ENCODE peak calls at places on chromosomes 13 and 19, in five cellular contexts. W is CD8-positive, alpha-beta T cell; S is thoracic aorta; C is uterus; I is mesendoderm. A is an unnamed sample.

GRCh38 chr13:36831291-36831690 is 12.3 kb downstream of the RFXAP start:
- DNase-seq in W (no peak), S (no peak), C (no peak), I (no peak), A (no peak)

GRCh38 chr13:44044544-44045178 is 165.0 kb downstream of the LACC1 start:
- DNase-seq in W (no peak), S (no peak), C (no peak), I (no peak), A (no peak)

GRCh38 chr19:35144259-35144599 is 1.2 kb downstream of the FXYD7 start:
- DNase-seq in W (no peak), S (no peak), C (no peak), I (no peak), A (no peak)

GRCh38 chr19:10862561-10863106 is 8.7 kb upstream of the CARM1 start:
- DNase-seq in W (no peak), S (no peak), C (no peak), I (no peak), A (no peak)

GRCh38 chr13:42011601-42012401 is 36.6 kb upstream of the DGKH start:
- DNase-seq in W (no peak), S (no peak), C (peak; percentile 26), I (peak; percentile 33), A (peak; percentile 53)

GRCh38 chr19:5905072-5905778 is 553 bp downstream of the VMAC start:
- DNase-seq in W (no peak), S (no peak), C (no peak), I (no peak), A (no peak)

GRCh38 chr13:97211986-97212385 is 10.1 kb upstream of the MBNL2 start:
- DNase-seq in W (no peak), S (no peak), C (no peak), I (no peak), A (no peak)

GRCh38 chr19:16262618-16263017 is 62.0 kb upstream of the KLF2 start:
- DNase-seq in W (no peak), S (no peak), C (no peak), I (peak; percentile 21), A (peak; percentile 93)

GRCh38 chr19:18336121-18336520 is 4.3 kb upstream of the PGPEP1 start:
- DNase-seq in W (no peak), S (no peak), C (no peak), I (no peak), A (no peak)

GRCh38 chr19:373391-374182 is 29.0 kb upstream of the MIER2 start:
- DNase-seq in W (no peak), S (no peak), C (no peak), I (no peak), A (no peak)

GRCh38 chr13:22463089-22463488 is 717.7 kb upstream of the SGCG start:
- DNase-seq in W (no peak), S (no peak), C (no peak), I (no peak), A (no peak)
- H3K27me3 ChIP-seq in W (no peaks in the 10 kb centered on the region), S (no peaks in the 10 kb centered on the region), C (no peaks in the 10 kb centered on the region), I (no peaks in the 10 kb centered on the region), A (no peaks in the 10 kb centered on the region)

GRCh38 chr19:45215391-45216191 is 29.6 kb downstream of the EXOC3L2 start:
- DNase-seq in W (no peak), S (no peak), C (no peak), I (peak; percentile 62), A (no peak)
- H3K27me3 ChIP-seq in W (no peaks in the 10 kb centered on the region), S (no peaks in the 10 kb centered on the region), C (peaks cover 14% of the 10 kb centered on the region), I (peaks cover 23% of the 10 kb centered on the region), A (no peaks in the 10 kb centered on the region)

GRCh38 chr19:33348301-33349010 is 25.1 kb upstream of the CEBPG start:
- DNase-seq in W (no peak), S (no peak), C (no peak), I (no peak), A (no peak)
- H3K27me3 ChIP-seq in W (no peaks in the 10 kb centered on the region), S (no peaks in the 10 kb centered on the region), C (no peaks in the 10 kb centered on the region), I (no peaks in the 10 kb centered on the region), A (no peaks in the 10 kb centered on the region)

DNA sequence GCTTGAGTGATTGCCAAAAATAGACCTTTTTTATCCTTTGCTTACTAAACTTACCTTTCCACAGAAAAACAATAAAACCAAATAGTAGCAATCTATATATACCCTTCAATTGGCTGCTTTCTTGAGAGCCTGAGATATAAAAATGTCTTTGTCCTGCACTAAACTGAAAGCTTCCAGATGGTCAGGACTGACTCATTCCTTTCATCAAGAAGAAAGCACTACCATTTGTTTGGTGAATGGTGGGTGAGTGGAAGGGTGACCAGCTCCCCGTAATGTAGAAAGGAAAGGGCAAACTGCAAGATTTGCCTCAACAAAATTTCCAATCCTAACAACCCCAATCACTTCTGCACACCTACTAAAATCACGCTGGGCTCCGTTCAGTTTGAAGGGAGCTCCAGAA is 67.8 kb downstream of the SACS start:
- DNase-seq in W (no peak), S (no peak), C (no peak), I (no peak), A (no peak)
- H3K27me3 ChIP-seq in W (no peaks in the 10 kb centered on the region), S (no peaks in the 10 kb centered on the region), C (no peaks in the 10 kb centered on the region), I (no peaks in the 10 kb centered on the region), A (no peaks in the 10 kb centered on the region)

DNA sequence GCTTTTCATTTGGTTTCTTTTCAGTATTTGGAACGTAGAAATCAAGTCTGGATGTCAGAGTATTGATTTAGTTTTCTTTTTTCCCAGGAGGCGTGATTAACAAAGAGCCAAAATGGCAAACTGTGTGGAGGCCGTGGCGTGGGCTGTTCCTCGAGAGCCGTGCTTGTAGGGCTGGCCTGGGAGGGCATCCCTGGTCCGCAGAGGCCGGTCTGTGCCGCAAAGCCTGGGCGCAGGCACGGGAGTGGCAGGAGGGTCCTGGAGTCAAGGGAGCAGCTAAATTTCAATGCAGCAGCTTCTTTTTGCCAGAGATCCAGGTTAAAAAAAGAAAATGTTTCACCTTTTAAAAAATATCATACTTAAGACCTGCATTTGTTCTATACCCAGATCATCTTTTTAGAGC is 13.1 kb upstream of the MCF2L start:
- DNase-seq in W (no peak), S (no peak), C (no peak), I (no peak), A (no peak)
- H3K27me3 ChIP-seq in W (no peaks in the 10 kb centered on the region), S (no peaks in the 10 kb centered on the region), C (no peaks in the 10 kb centered on the region), I (no peaks in the 10 kb centered on the region), A (no peaks in the 10 kb centered on the region)

GRCh38 chr13:26052136-26052736 is 420 bp upstream of the SHISA2 start:
- DNase-seq in W (no peak), S (no peak), C (no peak), I (peak; percentile 39), A (no peak)

GRCh38 chr13:26050568-26051230 is 1.1 kb downstream of the SHISA2 start:
- DNase-seq in W (peak; percentile 14), S (no peak), C (no peak), I (peak; percentile 70), A (no peak)

GRCh38 chr13:26048745-26049144 is 3.1 kb downstream of the SHISA2 start:
- DNase-seq in W (no peak), S (no peak), C (no peak), I (no peak), A (no peak)

GRCh38 chr13:26053418-26053980 is 1.7 kb upstream of the SHISA2 start:
- DNase-seq in W (no peak), S (no peak), C (no peak), I (no peak), A (no peak)

DNA sequence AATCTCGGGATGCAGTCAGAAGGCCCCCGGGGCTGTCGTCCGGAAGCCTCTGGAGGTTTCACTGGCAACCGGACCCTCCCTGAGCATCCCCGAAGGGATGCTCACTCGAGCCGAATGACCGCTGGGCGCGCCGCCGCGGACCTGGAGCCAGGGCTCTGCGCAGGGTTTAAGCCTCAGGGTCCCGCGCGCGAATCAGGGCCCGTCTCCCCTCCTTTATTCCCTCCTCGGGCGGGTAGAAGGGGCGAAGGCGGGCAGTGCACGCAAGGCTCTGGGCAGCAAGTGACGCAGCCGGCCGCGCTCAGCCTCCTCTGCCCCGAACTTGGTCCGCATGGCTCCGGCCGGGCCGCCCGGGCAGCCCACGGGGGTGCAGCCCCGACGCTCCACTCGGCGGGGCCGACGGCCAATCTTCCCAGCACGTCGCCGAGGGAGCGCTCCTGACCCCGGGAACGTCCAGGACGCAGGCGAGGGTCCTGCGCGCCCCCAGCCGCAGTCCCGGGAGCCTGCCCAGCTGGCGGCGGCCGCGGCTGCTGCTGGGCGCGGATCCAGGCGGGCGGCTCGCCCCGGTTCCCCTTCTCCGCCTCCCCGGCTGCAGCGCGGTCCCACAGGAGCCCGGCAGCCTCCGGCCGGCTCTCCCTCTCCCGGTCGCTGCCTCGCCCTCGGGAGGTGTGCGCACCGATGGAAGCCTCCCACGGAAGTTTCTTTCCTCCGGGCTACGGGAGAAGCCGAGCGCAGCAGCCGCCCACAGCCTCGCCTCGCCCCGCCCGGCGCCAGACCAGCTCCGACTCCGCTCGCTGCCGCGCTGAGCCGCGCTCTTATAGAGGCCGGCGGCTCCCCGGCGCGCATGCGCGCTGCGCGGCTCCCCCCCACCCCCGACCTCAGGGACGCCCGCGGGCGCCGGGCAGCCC is at the start of gene SHISA2:
- DNase-seq in W (peak; percentile 61), S (no peak), C (no peak), I (peak; percentile 71), A (no peak)
- H3K27me3 ChIP-seq in W (peaks cover 7% of the 10 kb centered on the region), S (peaks cover 4% of the 10 kb centered on the region), C (peaks cover 38% of the 10 kb centered on the region), I (peaks cover 14% of the 10 kb centered on the region), A (peaks cover 1% of the 10 kb centered on the region)

DNA sequence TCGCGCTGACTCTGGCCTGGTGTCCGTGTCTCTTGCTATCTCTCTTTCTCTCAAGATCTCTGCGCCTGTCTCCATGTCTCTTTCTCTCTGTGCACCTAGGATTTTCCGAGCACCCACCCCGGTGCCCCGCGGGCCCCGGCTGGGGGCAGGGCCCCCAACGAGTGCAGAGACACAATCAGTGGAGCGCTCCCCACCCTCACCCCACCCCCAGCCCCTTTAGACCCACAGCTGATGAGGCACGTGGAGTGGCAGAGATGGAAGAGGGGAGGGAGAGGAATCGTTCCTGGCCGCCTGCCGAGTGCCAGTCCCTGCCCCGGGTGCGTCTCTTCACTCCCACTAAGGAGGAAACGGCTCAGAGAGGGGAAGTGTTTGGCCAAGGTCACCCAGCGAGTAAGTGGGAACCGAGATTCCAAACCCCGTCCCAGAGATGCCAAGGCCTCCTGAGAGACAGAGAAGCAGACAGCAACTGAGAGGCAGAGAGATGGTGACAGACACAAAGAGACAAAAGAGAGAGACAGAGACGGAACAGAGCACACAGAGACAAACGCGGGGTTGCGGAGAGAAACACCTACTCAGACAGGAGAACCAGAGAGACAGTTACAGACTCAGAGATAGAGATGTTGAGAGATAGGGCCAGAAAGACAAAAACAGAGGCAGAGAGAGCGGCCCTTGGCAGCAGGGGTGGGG is 626 bp upstream of the BCL3 start:
- DNase-seq in W (peak; percentile 25), S (no peak), C (peak; percentile 64), I (peak; percentile 79), A (peak; percentile 53)
- H3K27me3 ChIP-seq in W (no peaks in the 10 kb centered on the region), S (no peaks in the 10 kb centered on the region), C (no peaks in the 10 kb centered on the region), I (peaks cover 3% of the 10 kb centered on the region), A (no peaks in the 10 kb centered on the region)

DNA sequence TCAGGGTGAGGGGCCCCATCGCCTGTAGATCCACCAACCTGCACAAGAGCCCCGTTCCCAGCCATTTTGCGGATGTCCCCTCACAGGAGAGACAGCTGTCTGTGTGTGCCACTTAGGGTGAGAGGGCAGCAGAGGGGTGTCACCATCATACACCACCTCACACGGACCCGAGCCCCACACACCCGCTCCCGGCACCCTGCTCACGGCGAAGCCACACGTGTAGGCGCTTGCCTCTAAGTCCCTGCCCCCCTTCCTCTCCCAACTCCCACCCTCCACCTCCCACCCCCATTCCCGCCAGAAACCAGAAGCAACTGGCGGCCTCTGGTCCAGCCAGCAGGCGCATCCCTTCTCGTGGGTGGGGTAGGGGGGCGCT is 4.0 kb upstream of the DPF1 start:
- DNase-seq in W (no peak), S (no peak), C (no peak), I (no peak), A (no peak)
- H3K27me3 ChIP-seq in W (peaks cover 33% of the 10 kb centered on the region), S (peaks cover 14% of the 10 kb centered on the region), C (peaks cover 41% of the 10 kb centered on the region), I (no peaks in the 10 kb centered on the region), A (no peaks in the 10 kb centered on the region)

GRCh38 chr13:111474136-111475002 is 153.9 kb downstream of the TEX29 start:
- DNase-seq in W (no peak), S (no peak), C (no peak), I (peak; percentile 65), A (peak; percentile 57)
- H3K27me3 ChIP-seq in W (no peaks in the 10 kb centered on the region), S (no peaks in the 10 kb centered on the region), C (no peaks in the 10 kb centered on the region), I (no peaks in the 10 kb centered on the region), A (no peaks in the 10 kb centered on the region)